ENCODE peak calls at places on chromosomes 12 and 14, in nine cellular contexts. G, I, R, Z, Y, F, H, K and S are unnamed samples.

GRCh38 chr14:94011795-94012194 is 14.3 kb upstream of the OTUB2 start:
- DNase-seq in G (no peak), I (no peak), R (no peak), Z (no peak), Y (no peak), F (no peak), H (no peak), K (no peak), S (no peak)

GRCh38 chr12:12715459-12716150 is 1.6 kb upstream of the CDKN1B start:
- DNase-seq in G (no peak), I (peak; percentile 29), R (no peak), Z (no peak), Y (no peak), F (no peak), H (no peak), K (peak; percentile 18), S (no peak)

GRCh38 chr14:100375273-100375962 is 52.3 kb downstream of the SLC25A47 start:
- DNase-seq in G (peak; percentile 71), I (no peak), R (peak; percentile 84), Z (no peak), Y (peak; percentile 94), F (peak; percentile 76), H (no peak), K (peak; percentile 89), S (peak; percentile 52)

GRCh38 chr12:12415886-12416285 is 59.0 kb downstream of the BORCS5 start:
- DNase-seq in G (no peak), I (no peak), R (no peak), Z (no peak), Y (no peak), F (no peak), H (no peak), K (no peak), S (no peak)

GRCh38 chr12:92593734-92594402 is 108.9 kb upstream of the PLEKHG7 start:
- DNase-seq in G (peak; percentile 34), I (no peak), R (peak; percentile 76), Z (no peak), Y (peak; percentile 92), F (peak; percentile 30), H (no peak), K (peak; percentile 14), S (peak; percentile 78)

GRCh38 chr14:25006961-25007795 is 42.8 kb downstream of the STXBP6 start:
- DNase-seq in G (no peak), I (no peak), R (no peak), Z (no peak), Y (peak; percentile 78), F (peak; percentile 37), H (no peak), K (peak; percentile 7), S (no peak)

GRCh38 chr12:7679251-7680045 is 13.7 kb upstream of the APOBEC1 start:
- DNase-seq in G (no peak), I (no peak), R (no peak), Z (no peak), Y (no peak), F (no peak), H (no peak), K (no peak), S (no peak)

GRCh38 chr12:108369736-108370396 is 30.8 kb upstream of the CMKLR1 start:
- DNase-seq in G (no peak), I (no peak), R (no peak), Z (no peak), Y (no peak), F (no peak), H (no peak), K (no peak), S (no peak)

GRCh38 chr14:70020350-70021170 is 141.3 kb downstream of the SMOC1 start:
- DNase-seq in G (no peak), I (no peak), R (no peak), Z (no peak), Y (no peak), F (no peak), H (no peak), K (no peak), S (no peak)

GRCh38 chr12:54028324-54029201 is at the start of gene HOXC6:
- DNase-seq in G (no peak), I (no peak), R (peak; percentile 47), Z (no peak), Y (peak; percentile 53), F (peak; percentile 49), H (no peak), K (no peak), S (no peak)

GRCh38 chr14:97266653-97267052 is 469.5 kb downstream of the VRK1 start:
- DNase-seq in G (no peak), I (no peak), R (peak; percentile 40), Z (no peak), Y (peak; percentile 8), F (no peak), H (no peak), K (no peak), S (no peak)

GRCh38 chr14:21042918-21043317 is 756 bp downstream of the RNASE7 start:
- DNase-seq in G (no peak), I (peak; percentile 47), R (peak; percentile 72), Z (no peak), Y (no peak), F (no peak), H (no peak), K (no peak), S (no peak)

GRCh38 chr12:79329933-79330332 is 360.8 kb downstream of the PAWR start:
- DNase-seq in G (no peak), I (no peak), R (no peak), Z (no peak), Y (peak; percentile 12), F (no peak), H (no peak), K (no peak), S (no peak)

GRCh38 chr12:21828779-21829178 is 54.3 kb upstream of the KCNJ8 start:
- DNase-seq in G (no peak), I (no peak), R (no peak), Z (no peak), Y (peak; percentile 44), F (no peak), H (no peak), K (no peak), S (no peak)